ENCODE peak calls at places on chromosomes 12 and 14, in eight cellular contexts. C, X, P, Y, B, O, Z and T are unnamed samples.

GRCh38 chr12:32548691-32549412 is 130.2 kb upstream of the DNM1L start:
- DNase-seq in C (peak), X (peak), P (no peak), Y (no peak), B (peak), O (peak), Z (no peak), T (no peak)

GRCh38 chr12:79826267-79827128 is 108.4 kb downstream of the PPP1R12A start:
- DNase-seq in C (no peak), X (no peak), P (no peak), Y (no peak), B (no peak), O (no peak), Z (no peak), T (no peak)

GRCh38 chr12:54795664-54796063 is 58.7 kb upstream of the MUCL1 start:
- DNase-seq in C (no peak), X (no peak), P (no peak), Y (no peak), B (no peak), O (no peak), Z (no peak), T (no peak)

GRCh38 chr12:71947645-71948105 is 9.0 kb downstream of the TPH2 start:
- DNase-seq in C (no peak), X (peak), P (peak), Y (peak), B (peak), O (no peak), Z (no peak), T (peak)

GRCh38 chr12:48999371-49000131 is at the start of gene DDN:
- DNase-seq in C (no peak), X (no peak), P (peak), Y (no peak), B (peak), O (peak), Z (no peak), T (no peak)

GRCh38 chr12:13425766-13426165 is 229.2 kb downstream of the EMP1 start:
- DNase-seq in C (no peak), X (peak), P (no peak), Y (peak), B (peak), O (no peak), Z (no peak), T (no peak)

GRCh38 chr14:69224946-69225345 is 33.6 kb downstream of the EXD2 start:
- DNase-seq in C (no peak), X (no peak), P (no peak), Y (no peak), B (no peak), O (no peak), Z (no peak), T (no peak)

GRCh38 chr14:61608245-61609142 is 86.8 kb upstream of the HIF1A start:
- DNase-seq in C (no peak), X (no peak), P (no peak), Y (no peak), B (peak), O (no peak), Z (no peak), T (no peak)

GRCh38 chr12:58919271-58920101 is 818 bp downstream of the LRIG3 start:
- DNase-seq in C (peak), X (peak), P (peak), Y (peak), B (peak), O (peak), Z (peak), T (peak)

GRCh38 chr12:26971963-26972362 is 33.7 kb downstream of the FGFR1OP2 start:
- DNase-seq in C (no peak), X (no peak), P (no peak), Y (no peak), B (no peak), O (no peak), Z (no peak), T (no peak)

GRCh38 chr12:98646165-98646764 is 1.2 kb downstream of the APAF1 start:
- DNase-seq in C (no peak), X (peak), P (no peak), Y (no peak), B (peak), O (no peak), Z (no peak), T (no peak)

GRCh38 chr12:89801284-89801683 is 92.6 kb upstream of the ATP2B1 start:
- DNase-seq in C (no peak), X (no peak), P (no peak), Y (no peak), B (no peak), O (no peak), Z (no peak), T (no peak)

GRCh38 chr12:112577473-112578334 is 159.0 kb downstream of the PTPN11 start:
- DNase-seq in C (no peak), X (no peak), P (no peak), Y (no peak), B (no peak), O (no peak), Z (no peak), T (no peak)

GRCh38 chr12:83472772-83473171 is 786.1 kb downstream of the TMTC2 start:
- DNase-seq in C (no peak), X (no peak), P (no peak), Y (no peak), B (no peak), O (no peak), Z (no peak), T (no peak)

GRCh38 chr14:100770605-100771120 is 44.0 kb downstream of the DLK1 start:
- DNase-seq in C (no peak), X (no peak), P (no peak), Y (no peak), B (no peak), O (no peak), Z (peak), T (no peak)

GRCh38 chr14:93332032-93332852 is 594 bp downstream of the BTBD7 start:
- DNase-seq in C (peak), X (peak), P (peak), Y (peak), B (peak), O (peak), Z (peak), T (peak)
- TF ChIP-seq CTCF in C (no peak), X (peak), P (no peak), Y (no peak), B (no peak), O (no peak), Z (no peak), T (no peak)

DNA sequence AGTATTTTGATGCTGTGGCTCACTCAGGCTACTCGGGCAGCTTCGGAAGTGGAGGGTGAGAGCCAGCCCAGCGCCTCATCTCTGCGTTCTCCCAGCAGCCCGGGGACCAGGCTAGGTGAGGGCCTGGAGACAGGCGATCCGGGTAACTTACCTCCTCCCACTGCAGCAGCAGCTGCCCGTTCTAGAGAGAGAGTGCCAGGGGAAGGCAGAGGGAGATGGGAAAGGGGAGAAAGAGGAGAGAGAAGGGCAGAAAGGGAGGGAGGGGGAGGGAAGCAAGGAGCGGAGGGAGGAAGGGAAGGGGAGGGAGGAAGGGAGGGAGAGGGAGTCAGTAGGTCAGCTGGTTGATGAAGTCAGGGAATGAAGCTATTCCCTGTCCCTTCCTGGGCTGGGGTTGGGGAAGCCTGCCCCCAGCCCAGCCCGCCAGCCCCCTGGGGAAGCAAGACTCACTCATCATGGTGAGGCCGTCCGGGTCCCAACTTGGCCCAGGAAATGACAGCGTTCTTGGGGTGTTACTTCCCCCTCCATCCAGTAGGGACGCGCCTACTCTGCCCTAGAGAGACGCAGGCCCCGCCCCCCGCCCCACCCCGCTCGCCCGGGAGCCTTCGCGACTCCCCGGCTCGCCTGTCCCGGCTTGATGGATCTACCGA is at the start of gene IFI27L2:
- DNase-seq in C (peak), X (peak), P (peak), Y (peak), B (peak), O (peak), Z (peak), T (no peak)
- TF ChIP-seq CTCF in C (peak), X (peak), P (peak), Y (no peak), B (peak), O (peak), Z (no peak), T (no peak)

GRCh38 chr14:104970231-104971068 is 7.7 kb downstream of the AHNAK2 start:
- DNase-seq in C (peak), X (peak), P (peak), Y (peak), B (peak), O (no peak), Z (peak), T (peak)

GRCh38 chr14:104974146-104974541 is 4.0 kb downstream of the AHNAK2 start:
- DNase-seq in C (no peak), X (peak), P (peak), Y (no peak), B (no peak), O (no peak), Z (no peak), T (no peak)

GRCh38 chr14:104971447-104972240 is 6.5 kb downstream of the AHNAK2 start:
- DNase-seq in C (no peak), X (no peak), P (peak), Y (no peak), B (no peak), O (no peak), Z (no peak), T (no peak)

GRCh38 chr14:104973215-104974145 is 4.7 kb downstream of the AHNAK2 start:
- DNase-seq in C (peak), X (peak), P (peak), Y (peak), B (peak), O (peak), Z (peak), T (peak)

GRCh38 chr14:104972301-104973211 is 5.6 kb downstream of the AHNAK2 start:
- DNase-seq in C (no peak), X (peak), P (peak), Y (peak), B (no peak), O (peak), Z (peak), T (peak)
- TF ChIP-seq CTCF in C (no peak), X (peak), P (no peak), Y (peak), B (no peak), O (no peak), Z (no peak), T (peak)

DNA sequence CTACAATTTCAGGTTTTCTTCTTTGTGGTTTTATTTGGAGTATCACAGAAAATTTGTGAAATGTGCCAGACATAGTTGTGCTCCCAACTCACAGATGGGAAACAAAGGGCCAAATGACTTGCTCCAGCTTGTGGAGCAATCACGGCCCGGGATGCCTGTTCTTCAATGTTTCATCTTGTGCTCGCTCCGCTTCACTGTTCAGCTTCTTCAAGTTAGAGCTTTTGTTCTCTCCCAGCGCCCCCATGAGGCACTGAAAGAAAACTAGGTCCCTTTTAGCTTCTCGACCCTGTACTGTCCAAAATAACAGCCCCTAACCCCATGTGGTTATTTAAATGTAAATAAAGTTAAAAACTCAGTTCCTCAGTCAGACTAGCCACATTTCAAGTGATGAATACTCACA is 187.9 kb upstream of the STXBP6 start:
- DNase-seq in C (no peak), X (peak), P (no peak), Y (no peak), B (peak), O (no peak), Z (no peak), T (no peak)
- TF ChIP-seq CTCF in C (no peak), X (no peak), P (no peak), Y (no peak), B (peak), O (no peak), Z (no peak), T (no peak)